ENCODE peak calls at places on chromosomes 5 and 9, in five cellular contexts. One of them, this sample, is unnamed.

GRCh38 chr9:6034954-6035353 is 19.5 kb upstream of the RANBP6 start:
- DNase-seq in choroid plexus epithelial cell: no peak
- DNase-seq in right cardiac atrium: no peak
- DNase-seq in tibial artery: no peak
- DNase-seq in osteoblast: no peak
- DNase-seq in this sample: no peak

GRCh38 chr5:50595199-50595598 is 71.2 kb upstream of the PARP8 start:
- DNase-seq in choroid plexus epithelial cell: peak
- DNase-seq in osteoblast: peak
- DNase-seq in tibial artery: no peak
- DNase-seq in right cardiac atrium: no peak
- DNase-seq in this sample: no peak

GRCh38 chr9:108040783-108041182 is 551.2 kb upstream of the KLF4 start:
- DNase-seq in osteoblast: peak
- DNase-seq in right cardiac atrium: no peak
- DNase-seq in choroid plexus epithelial cell: peak
- DNase-seq in tibial artery: no peak
- DNase-seq in this sample: no peak

GRCh38 chr9:99967457-99967856 is 61.0 kb downstream of the STX17 start:
- DNase-seq in tibial artery: no peak
- DNase-seq in choroid plexus epithelial cell: no peak
- DNase-seq in right cardiac atrium: no peak
- DNase-seq in osteoblast: no peak
- DNase-seq in this sample: no peak

GRCh38 chr9:136901516-136902258 is 15.4 kb downstream of the TRAF2 start:
- DNase-seq in osteoblast: peak
- DNase-seq in right cardiac atrium: peak
- DNase-seq in tibial artery: peak
- DNase-seq in choroid plexus epithelial cell: peak
- DNase-seq in this sample: peak

GRCh38 chr9:93031629-93032431 is 26.7 kb upstream of the SUSD3 start:
- DNase-seq in choroid plexus epithelial cell: no peak
- DNase-seq in tibial artery: no peak
- DNase-seq in right cardiac atrium: peak
- DNase-seq in osteoblast: peak
- DNase-seq in this sample: no peak

GRCh38 chr5:67063055-67063454 is 133.5 kb downstream of the CD180 start:
- DNase-seq in right cardiac atrium: no peak
- DNase-seq in osteoblast: no peak
- DNase-seq in choroid plexus epithelial cell: no peak
- DNase-seq in tibial artery: no peak
- DNase-seq in this sample: no peak

GRCh38 chr9:86097510-86098224 is 1.7 kb downstream of the GOLM1 start:
- DNase-seq in choroid plexus epithelial cell: no peak
- DNase-seq in right cardiac atrium: no peak
- DNase-seq in tibial artery: no peak
- DNase-seq in osteoblast: no peak
- DNase-seq in this sample: peak

GRCh38 chr9:85038824-85039540 is 369.5 kb downstream of the NTRK2 start:
- DNase-seq in choroid plexus epithelial cell: no peak
- DNase-seq in tibial artery: no peak
- DNase-seq in right cardiac atrium: no peak
- DNase-seq in osteoblast: no peak
- DNase-seq in this sample: no peak

GRCh38 chr9:121550569-121551512 is 51.2 kb upstream of the GGTA1 start:
- DNase-seq in right cardiac atrium: peak
- DNase-seq in tibial artery: peak
- DNase-seq in choroid plexus epithelial cell: peak
- DNase-seq in osteoblast: peak
- DNase-seq in this sample: peak

GRCh38 chr9:88005146-88005750 is 30.9 kb upstream of the CDK20 start:
- DNase-seq in right cardiac atrium: no peak
- DNase-seq in tibial artery: no peak
- DNase-seq in choroid plexus epithelial cell: peak
- DNase-seq in osteoblast: peak
- DNase-seq in this sample: no peak

GRCh38 chr9:109098221-109098959 is 21.4 kb downstream of the TMEM245 start:
- DNase-seq in osteoblast: peak
- DNase-seq in choroid plexus epithelial cell: peak
- DNase-seq in right cardiac atrium: no peak
- DNase-seq in tibial artery: no peak
- DNase-seq in this sample: no peak

GRCh38 chr5:172972557-172972956 is 11.0 kb upstream of the ATP6V0E1 start:
- DNase-seq in choroid plexus epithelial cell: no peak
- DNase-seq in tibial artery: no peak
- DNase-seq in right cardiac atrium: no peak
- DNase-seq in osteoblast: no peak
- DNase-seq in this sample: no peak

GRCh38 chr9:91824151-91824550 is 125.9 kb downstream of the ROR2 start:
- DNase-seq in tibial artery: no peak
- DNase-seq in choroid plexus epithelial cell: no peak
- DNase-seq in right cardiac atrium: no peak
- DNase-seq in osteoblast: no peak
- DNase-seq in this sample: no peak

GRCh38 chr9:35340046-35340445 is 149.9 kb upstream of the RUSC2 start:
- DNase-seq in right cardiac atrium: no peak
- DNase-seq in choroid plexus epithelial cell: peak
- DNase-seq in osteoblast: no peak
- DNase-seq in tibial artery: no peak
- DNase-seq in this sample: no peak

GRCh38 chr9:82903503-82903902 is 159.4 kb downstream of the RASEF start:
- DNase-seq in choroid plexus epithelial cell: no peak
- DNase-seq in right cardiac atrium: no peak
- DNase-seq in osteoblast: no peak
- DNase-seq in tibial artery: no peak
- DNase-seq in this sample: no peak

GRCh38 chr9:134384811-134385479 is 58.7 kb downstream of the RXRA start:
- DNase-seq in osteoblast: peak
- DNase-seq in tibial artery: no peak
- DNase-seq in right cardiac atrium: no peak
- DNase-seq in choroid plexus epithelial cell: no peak
- DNase-seq in this sample: peak

GRCh38 chr9:111857555-111858211 is 38.9 kb upstream of the UGCG start:
- DNase-seq in osteoblast: no peak
- DNase-seq in tibial artery: no peak
- DNase-seq in right cardiac atrium: no peak
- DNase-seq in choroid plexus epithelial cell: peak
- DNase-seq in this sample: no peak

GRCh38 chr5:176994460-176995121 is 12.0 kb downstream of the UIMC1 start:
- DNase-seq in choroid plexus epithelial cell: peak
- DNase-seq in osteoblast: peak
- DNase-seq in tibial artery: no peak
- DNase-seq in right cardiac atrium: no peak
- DNase-seq in this sample: no peak

GRCh38 chr5:180589771-180590542 is 1.3 kb downstream of the SCGB3A1 start:
- DNase-seq in osteoblast: peak
- DNase-seq in choroid plexus epithelial cell: no peak
- DNase-seq in right cardiac atrium: no peak
- DNase-seq in tibial artery: no peak
- DNase-seq in this sample: peak

GRCh38 chr5:36876389-36876964 is at the start of gene NIPBL:
- DNase-seq in tibial artery: peak
- DNase-seq in osteoblast: peak
- DNase-seq in choroid plexus epithelial cell: peak
- DNase-seq in right cardiac atrium: peak
- DNase-seq in this sample: peak

GRCh38 chr9:75198436-75198835 is 110.1 kb downstream of the OSTF1 start:
- DNase-seq in choroid plexus epithelial cell: no peak
- DNase-seq in right cardiac atrium: no peak
- DNase-seq in tibial artery: no peak
- DNase-seq in osteoblast: no peak
- DNase-seq in this sample: peak

GRCh38 chr9:91408475-91408874 is 15.2 kb downstream of the NFIL3 start:
- DNase-seq in osteoblast: no peak
- DNase-seq in right cardiac atrium: no peak
- DNase-seq in choroid plexus epithelial cell: no peak
- DNase-seq in tibial artery: no peak
- DNase-seq in this sample: no peak

GRCh38 chr5:10133830-10134229 is 115.9 kb downstream of the ATPSCKMT start:
- DNase-seq in choroid plexus epithelial cell: peak
- DNase-seq in right cardiac atrium: no peak
- DNase-seq in osteoblast: no peak
- DNase-seq in tibial artery: no peak
- DNase-seq in this sample: peak

GRCh38 chr5:130077007-130077406 is 172.7 kb downstream of the CHSY3 start:
- DNase-seq in osteoblast: no peak
- DNase-seq in choroid plexus epithelial cell: peak
- DNase-seq in tibial artery: no peak
- DNase-seq in right cardiac atrium: no peak
- DNase-seq in this sample: no peak

GRCh38 chr5:55407059-55407684 is 99.4 kb downstream of the MTREX start:
- DNase-seq in choroid plexus epithelial cell: peak
- DNase-seq in osteoblast: peak
- DNase-seq in tibial artery: no peak
- DNase-seq in right cardiac atrium: no peak
- DNase-seq in this sample: no peak

GRCh38 chr5:133565993-133566392 is 46.3 kb downstream of the FSTL4 start:
- DNase-seq in right cardiac atrium: no peak
- DNase-seq in choroid plexus epithelial cell: peak
- DNase-seq in tibial artery: no peak
- DNase-seq in osteoblast: no peak
- DNase-seq in this sample: peak

DNA sequence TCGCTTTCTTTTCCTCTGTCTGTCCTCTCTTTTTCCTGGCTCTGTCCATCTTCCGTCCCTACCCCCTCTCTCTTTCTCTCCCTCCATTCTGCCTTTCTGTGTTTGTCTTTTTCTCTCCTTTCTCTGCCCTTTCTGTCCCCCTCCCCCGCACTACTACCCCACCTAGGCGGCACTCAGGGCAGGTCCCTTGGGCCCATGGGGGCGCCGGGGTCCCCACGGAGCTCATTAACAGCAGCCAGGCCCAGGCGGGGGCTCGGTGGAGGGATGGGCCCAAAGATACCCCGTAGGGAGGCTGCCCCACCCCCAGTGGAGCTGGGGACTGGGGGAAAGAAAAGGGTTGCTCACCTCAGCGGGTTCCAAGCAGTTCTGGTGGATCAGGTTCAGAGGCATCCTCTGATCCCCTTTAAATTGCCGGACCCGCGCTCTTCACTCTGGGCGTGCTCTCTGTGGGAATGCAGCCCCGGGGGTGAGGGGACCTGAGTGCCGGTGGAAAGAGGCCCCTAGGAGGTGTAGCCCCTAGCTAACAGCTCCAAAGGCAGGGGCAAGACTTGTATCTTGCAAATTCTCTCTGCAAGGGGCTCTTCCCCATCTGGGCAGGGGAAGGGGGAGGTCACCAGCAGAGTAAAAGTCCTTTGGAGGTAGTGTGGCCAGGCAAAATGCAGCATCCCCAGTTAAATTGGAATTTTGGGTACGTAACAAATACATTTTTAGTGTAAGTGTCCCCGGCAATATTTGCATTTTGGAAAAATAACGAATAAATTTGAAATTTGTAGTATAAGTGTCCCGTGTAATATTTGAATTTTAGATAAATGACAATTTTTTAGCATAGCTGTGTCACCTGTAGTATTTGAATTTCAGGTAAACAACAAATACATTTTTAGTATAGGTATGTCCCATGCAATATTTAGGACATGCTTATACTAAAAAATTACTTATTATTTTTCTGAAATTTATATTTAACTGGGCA is 7.4 kb downstream of the LHX2 start:
- DNase-seq in osteoblast: peak
- DNase-seq in choroid plexus epithelial cell: no peak
- DNase-seq in tibial artery: peak
- DNase-seq in right cardiac atrium: peak
- DNase-seq in this sample: peak
- H3K4me3 ChIP-seq in osteoblast: peak
- H3K4me3 ChIP-seq in choroid plexus epithelial cell: no peak
- H3K4me3 ChIP-seq in tibial artery: no peak
- H3K4me3 ChIP-seq in right cardiac atrium: peak
- H3K4me3 ChIP-seq in this sample: peak

GRCh38 chr5:149552761-149553160 is 1.5 kb upstream of the CSNK1A1 start:
- DNase-seq in right cardiac atrium: no peak
- DNase-seq in choroid plexus epithelial cell: no peak
- DNase-seq in tibial artery: no peak
- DNase-seq in osteoblast: peak
- DNase-seq in this sample: peak
- H3K4me3 ChIP-seq in right cardiac atrium: no peak
- H3K4me3 ChIP-seq in choroid plexus epithelial cell: no peak
- H3K4me3 ChIP-seq in tibial artery: no peak
- H3K4me3 ChIP-seq in osteoblast: no peak
- H3K4me3 ChIP-seq in this sample: peak

GRCh38 chr5:178115136-178115834 is 2.0 kb downstream of the N4BP3 start:
- DNase-seq in choroid plexus epithelial cell: no peak
- DNase-seq in tibial artery: no peak
- DNase-seq in right cardiac atrium: no peak
- DNase-seq in osteoblast: peak
- DNase-seq in this sample: peak

GRCh38 chr5:178113841-178114324 is 551 bp downstream of the N4BP3 start:
- DNase-seq in tibial artery: no peak
- DNase-seq in right cardiac atrium: no peak
- DNase-seq in choroid plexus epithelial cell: no peak
- DNase-seq in osteoblast: peak
- DNase-seq in this sample: peak

GRCh38 chr5:178113141-178113787 is at the start of gene N4BP3:
- DNase-seq in right cardiac atrium: peak
- DNase-seq in osteoblast: peak
- DNase-seq in choroid plexus epithelial cell: peak
- DNase-seq in tibial artery: no peak
- DNase-seq in this sample: peak

GRCh38 chr5:178115835-178116405 is 2.6 kb downstream of the N4BP3 start:
- DNase-seq in osteoblast: peak
- DNase-seq in choroid plexus epithelial cell: no peak
- DNase-seq in tibial artery: no peak
- DNase-seq in right cardiac atrium: no peak
- DNase-seq in this sample: peak

GRCh38 chr5:178114325-178115135 is 1.2 kb downstream of the N4BP3 start:
- DNase-seq in choroid plexus epithelial cell: no peak
- DNase-seq in right cardiac atrium: no peak
- DNase-seq in osteoblast: peak
- DNase-seq in tibial artery: no peak
- DNase-seq in this sample: no peak
- H3K4me3 ChIP-seq in choroid plexus epithelial cell: no peak
- H3K4me3 ChIP-seq in right cardiac atrium: peak
- H3K4me3 ChIP-seq in osteoblast: no peak
- H3K4me3 ChIP-seq in tibial artery: no peak
- H3K4me3 ChIP-seq in this sample: peak

DNA sequence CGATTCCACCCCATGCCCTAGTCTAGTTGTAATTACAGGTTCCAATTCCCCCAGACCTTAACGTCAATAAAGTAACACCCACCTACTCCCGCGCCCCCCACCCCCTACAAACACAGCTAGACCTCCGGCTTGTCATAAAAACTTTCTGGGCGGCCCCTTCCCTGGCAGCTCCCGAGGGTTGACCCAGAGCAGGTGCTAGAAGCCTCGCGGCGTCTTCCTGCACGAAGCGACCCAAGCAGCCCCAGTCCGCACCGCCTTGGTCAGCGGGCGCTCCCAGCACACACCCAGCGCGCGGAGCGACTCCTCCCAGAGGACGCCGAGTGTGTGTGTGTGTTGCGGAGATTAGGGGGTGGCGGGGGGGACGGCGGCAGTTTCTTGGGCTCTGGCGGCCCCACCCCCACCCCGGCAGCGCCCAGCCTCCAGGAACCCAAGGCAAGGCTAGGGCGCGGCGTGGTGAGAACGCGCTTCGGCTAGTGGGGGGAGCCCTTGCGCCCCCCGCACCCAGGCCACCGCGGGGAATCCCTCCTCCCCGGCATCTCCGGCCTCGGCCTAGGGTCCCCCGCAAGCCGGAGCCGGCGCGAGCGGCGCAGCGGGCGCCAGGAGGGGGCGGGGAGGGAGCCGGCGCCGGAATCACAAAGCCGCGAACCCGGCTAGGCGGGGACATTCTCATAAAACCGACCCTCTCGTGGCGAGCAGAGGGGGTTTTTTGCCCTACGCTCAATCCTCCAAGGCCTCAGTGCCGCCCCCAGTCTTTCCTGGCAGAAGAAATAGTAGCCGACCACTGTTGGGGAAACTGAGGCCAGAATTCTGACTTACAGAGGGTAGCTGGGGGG is 2.2 kb downstream of the PCDH1 start:
- DNase-seq in tibial artery: peak
- DNase-seq in choroid plexus epithelial cell: no peak
- DNase-seq in right cardiac atrium: peak
- DNase-seq in osteoblast: peak
- DNase-seq in this sample: peak
- H3K4me3 ChIP-seq in tibial artery: peak
- H3K4me3 ChIP-seq in choroid plexus epithelial cell: no peak
- H3K4me3 ChIP-seq in right cardiac atrium: peak
- H3K4me3 ChIP-seq in osteoblast: no peak
- H3K4me3 ChIP-seq in this sample: peak